ENCODE peak calls at places on chromosome 10, in ten cellular contexts. D is A549, Z is SJSA1, J is left lung, L is H9, F is heart right ventricle, W is foreskin keratinocyte, G is tibial artery, Q is ovary, H is Caco-2. M is an unnamed sample.

GRCh38 chr10:71134732-71135211 is 77.6 kb upstream of the UNC5B start:
- DNase-seq in D (no peak), Z (no peak), J (no peak), L (peak; percentile 44), F (no peak), W (no peak), G (no peak), Q (no peak), H (no peak), M (no peak)

GRCh38 chr10:31739759-31740158 is 188.9 kb downstream of the ARHGAP12 start:
- DNase-seq in D (no peak), Z (peak; percentile 61), J (no peak), L (no peak), F (no peak), W (no peak), G (no peak), Q (no peak), H (no peak), M (no peak)

GRCh38 chr10:116848032-116848911 is 1.0 kb upstream of the ENO4 start:
- DNase-seq in D (no peak), Z (no peak), J (no peak), L (no peak), F (no peak), W (no peak), G (no peak), Q (no peak), H (no peak), M (no peak)

GRCh38 chr10:114470956-114471905 is 66.9 kb upstream of the AFAP1L2 start:
- DNase-seq in D (peak; percentile 73), Z (peak; percentile 36), J (peak; percentile 54), L (peak; percentile 66), F (peak; percentile 60), W (no peak), G (no peak), Q (peak; percentile 76), H (peak; percentile 54), M (peak; percentile 75)

GRCh38 chr10:114998993-114999392 is 61.0 kb downstream of the TRUB1 start:
- DNase-seq in D (no peak), Z (no peak), J (no peak), L (no peak), F (no peak), W (no peak), G (no peak), Q (no peak), H (no peak), M (no peak)

GRCh38 chr10:102449321-102450123 is 1.8 kb downstream of the C10orf95 start:
- DNase-seq in D (peak; percentile 82), Z (no peak), J (peak; percentile 89), L (peak; percentile 91), F (peak; percentile 50), W (peak; percentile 50), G (no peak), Q (peak; percentile 76), H (peak; percentile 92), M (peak; percentile 76)

GRCh38 chr10:122560279-122560804 is at the start of gene DMBT1:
- DNase-seq in D (no peak), Z (no peak), J (no peak), L (no peak), F (no peak), W (no peak), G (no peak), Q (no peak), H (no peak), M (no peak)

GRCh38 chr10:526651-527312 is 162.7 kb downstream of the DIP2C start:
- DNase-seq in D (no peak), Z (no peak), J (no peak), L (peak; percentile 76), F (no peak), W (no peak), G (no peak), Q (peak; percentile 36), H (peak; percentile 45), M (peak; percentile 40)

GRCh38 chr10:30432631-30433285 is 1.2 kb upstream of the MAP3K8 start:
- DNase-seq in D (peak; percentile 77), Z (peak; percentile 16), J (peak; percentile 55), L (peak; percentile 35), F (peak; percentile 32), W (no peak), G (peak; percentile 48), Q (peak; percentile 56), H (peak; percentile 67), M (peak; percentile 76)

GRCh38 chr10:98309366-98310355 is 41.7 kb upstream of the LOXL4 start:
- DNase-seq in D (peak; percentile 68), Z (peak; percentile 64), J (peak; percentile 59), L (peak; percentile 88), F (peak; percentile 70), W (no peak), G (peak; percentile 61), Q (peak; percentile 84), H (peak; percentile 72), M (peak; percentile 85)

DNA sequence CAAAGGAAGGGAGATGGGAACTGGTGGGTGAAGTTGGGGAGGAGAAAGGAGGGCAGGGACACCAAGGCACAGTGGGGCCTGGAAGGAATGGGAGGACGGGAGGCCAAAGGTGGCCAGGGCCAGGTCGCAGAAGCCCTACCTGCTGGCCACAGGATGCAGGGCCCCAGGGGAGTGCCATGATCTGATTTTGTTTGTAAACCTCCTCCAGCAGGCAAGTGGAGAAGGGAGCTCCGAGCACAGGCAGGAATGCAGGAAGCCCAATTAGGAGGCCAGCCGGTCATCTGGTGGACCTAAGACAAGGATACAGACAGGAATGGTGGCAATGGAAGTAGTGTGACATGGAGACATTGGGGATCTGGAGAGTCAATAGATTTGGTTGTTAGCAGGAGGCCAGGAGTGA is 107.0 kb upstream of the ZMIZ1 start:
- DNase-seq in D (no peak), Z (no peak), J (no peak), L (no peak), F (no peak), W (no peak), G (no peak), Q (no peak), H (no peak), M (no peak)
- H3K4me1 ChIP-seq in D (peaks cover 39% of the 10 kb centered on the region), Z (peaks cover 32% of the 10 kb centered on the region), J (peaks cover 9% of the 10 kb centered on the region), L (peaks cover 12% of the 10 kb centered on the region), F (peaks cover 36% of the 10 kb centered on the region), W (peaks cover 10% of the 10 kb centered on the region), G (peaks cover 31% of the 10 kb centered on the region), Q (no peaks in the 10 kb centered on the region), H (peaks cover 14% of the 10 kb centered on the region), M (peaks cover 12% of the 10 kb centered on the region)

DNA sequence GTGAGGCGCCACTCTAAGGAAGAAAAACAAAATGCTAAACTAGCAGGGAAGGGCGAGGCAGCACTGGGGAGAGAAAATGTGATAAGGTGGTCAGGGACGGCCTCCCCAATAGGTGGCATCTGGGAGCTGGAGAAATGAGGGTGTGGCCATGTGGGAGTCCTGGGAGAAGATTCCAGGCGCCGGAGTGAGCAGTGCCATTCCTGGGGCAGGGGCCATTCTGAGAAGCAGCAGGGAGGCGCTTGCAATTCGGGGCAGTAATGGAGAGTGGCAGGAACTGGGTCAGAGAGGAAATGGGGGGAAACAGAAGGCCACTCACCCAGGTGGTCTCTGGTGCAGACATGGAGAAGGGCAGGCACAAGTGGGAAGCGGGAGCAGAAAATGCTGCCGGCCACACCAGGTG is 61.8 kb upstream of the LRRC18 start:
- DNase-seq in D (peak; percentile 13), Z (no peak), J (no peak), L (peak; percentile 76), F (peak; percentile 28), W (no peak), G (no peak), Q (peak; percentile 66), H (peak; percentile 59), M (no peak)
- H3K4me1 ChIP-seq in D (no peaks in the 10 kb centered on the region), Z (no peaks in the 10 kb centered on the region), J (no peaks in the 10 kb centered on the region), L (no peaks in the 10 kb centered on the region), F (peaks cover 14% of the 10 kb centered on the region), W (no peaks in the 10 kb centered on the region), G (peaks cover 11% of the 10 kb centered on the region), Q (peaks cover 11% of the 10 kb centered on the region), H (no peaks in the 10 kb centered on the region), M (peaks cover 2% of the 10 kb centered on the region)

GRCh38 chr10:75207868-75208167 is 2.8 kb upstream of the VDAC2 start:
- DNase-seq in D (no peak), Z (no peak), J (no peak), L (no peak), F (no peak), W (no peak), G (no peak), Q (no peak), H (no peak), M (no peak)

GRCh38 chr10:75211007-75211735 is 575 bp downstream of the VDAC2 start:
- DNase-seq in D (peak; percentile 68), Z (peak; percentile 43), J (peak; percentile 39), L (no peak), F (no peak), W (no peak), G (no peak), Q (no peak), H (peak; percentile 53), M (peak; percentile 72)

GRCh38 chr10:75208177-75208576 is 2.4 kb upstream of the VDAC2 start:
- DNase-seq in D (peak; percentile 41), Z (no peak), J (no peak), L (no peak), F (no peak), W (peak; percentile 99), G (no peak), Q (no peak), H (no peak), M (no peak)

GRCh38 chr10:75209325-75210192 is 1.0 kb upstream of the VDAC2 start:
- DNase-seq in D (peak; percentile 79), Z (no peak), J (peak; percentile 79), L (no peak), F (peak; percentile 83), W (no peak), G (peak; percentile 84), Q (peak; percentile 88), H (peak; percentile 54), M (peak; percentile 90)

GRCh38 chr10:75210193-75211006 is at the start of gene VDAC2:
- DNase-seq in D (peak; percentile 93), Z (peak; percentile 98), J (peak; percentile 93), L (peak; percentile 88), F (peak; percentile 92), W (peak; percentile 69), G (peak; percentile 86), Q (peak; percentile 96), H (peak; percentile 93), M (peak; percentile 57)
- H3K4me1 ChIP-seq in D (peaks cover 57% of the 10 kb centered on the region), Z (peaks cover 14% of the 10 kb centered on the region), J (peaks cover 11% of the 10 kb centered on the region), L (peaks cover 17% of the 10 kb centered on the region), F (peaks cover 50% of the 10 kb centered on the region), W (peaks cover 36% of the 10 kb centered on the region), G (peaks cover 32% of the 10 kb centered on the region), Q (peaks cover 4% of the 10 kb centered on the region), H (peaks cover 28% of the 10 kb centered on the region), M (peaks cover 23% of the 10 kb centered on the region)

GRCh38 chr10:69073731-69074130 is 14.2 kb upstream of the SRGN start:
- DNase-seq in D (no peak), Z (no peak), J (no peak), L (no peak), F (no peak), W (no peak), G (no peak), Q (no peak), H (no peak), M (no peak)

GRCh38 chr10:69070951-69071350 is 17.0 kb upstream of the SRGN start:
- DNase-seq in D (no peak), Z (no peak), J (no peak), L (no peak), F (no peak), W (no peak), G (no peak), Q (no peak), H (no peak), M (no peak)

GRCh38 chr10:69074532-69074931 is 13.4 kb upstream of the SRGN start:
- DNase-seq in D (no peak), Z (no peak), J (no peak), L (no peak), F (no peak), W (no peak), G (no peak), Q (no peak), H (no peak), M (no peak)

GRCh38 chr10:69071610-69072009 is 16.3 kb upstream of the SRGN start:
- DNase-seq in D (no peak), Z (no peak), J (no peak), L (no peak), F (peak; percentile 54), W (no peak), G (no peak), Q (no peak), H (no peak), M (no peak)

GRCh38 chr10:69073025-69073424 is 14.9 kb upstream of the SRGN start:
- DNase-seq in D (no peak), Z (no peak), J (no peak), L (no peak), F (no peak), W (no peak), G (no peak), Q (no peak), H (no peak), M (no peak)
- H3K4me1 ChIP-seq in D (no peaks in the 10 kb centered on the region), Z (no peaks in the 10 kb centered on the region), J (no peaks in the 10 kb centered on the region), L (no peaks in the 10 kb centered on the region), F (peaks cover 18% of the 10 kb centered on the region), W (no peaks in the 10 kb centered on the region), G (no peaks in the 10 kb centered on the region), Q (no peaks in the 10 kb centered on the region), H (no peaks in the 10 kb centered on the region), M (no peaks in the 10 kb centered on the region)

M was measured in ascending aorta.